ENCODE peak calls at places on chromosomes 2 and 18, in four cellular contexts. One of them, this sample, is unnamed.

GRCh38 chr18:69992776-69993175 is 45.1 kb upstream of the CD226 start:
- DNase-seq in Karpas-422: no peak
- DNase-seq in IMR-90: peak
- DNase-seq in A549: no peak
- DNase-seq in this sample: no peak

GRCh38 chr18:12628706-12629702 is 28.9 kb downstream of the SPIRE1 start:
- DNase-seq in IMR-90: peak
- DNase-seq in A549: no peak
- DNase-seq in Karpas-422: no peak
- DNase-seq in this sample: no peak

GRCh38 chr2:26429779-26430654 is 28.3 kb downstream of the DRC1 start:
- DNase-seq in A549: no peak
- DNase-seq in Karpas-422: no peak
- DNase-seq in IMR-90: no peak
- DNase-seq in this sample: no peak

GRCh38 chr18:61569176-61569892 is 236.1 kb downstream of the CDH20 start:
- DNase-seq in A549: no peak
- DNase-seq in Karpas-422: no peak
- DNase-seq in IMR-90: peak
- DNase-seq in this sample: no peak

GRCh38 chr2:36413218-36413617 is 57.6 kb downstream of the CRIM1 start:
- DNase-seq in A549: no peak
- DNase-seq in Karpas-422: no peak
- DNase-seq in IMR-90: peak
- DNase-seq in this sample: no peak

GRCh38 chr18:41436772-41437171 is 518.3 kb upstream of the PIK3C3 start:
- DNase-seq in IMR-90: no peak
- DNase-seq in A549: no peak
- DNase-seq in Karpas-422: no peak
- DNase-seq in this sample: no peak

GRCh38 chr2:174535757-174536703 is 49.2 kb upstream of the GPR155 start:
- DNase-seq in Karpas-422: peak
- DNase-seq in IMR-90: no peak
- DNase-seq in A549: no peak
- DNase-seq in this sample: peak

GRCh38 chr2:42567806-42568429 is 514 bp upstream of the MTA3 start:
- DNase-seq in A549: peak
- DNase-seq in Karpas-422: peak
- DNase-seq in IMR-90: no peak
- DNase-seq in this sample: no peak

GRCh38 chr18:65761636-65762310 is 11.0 kb downstream of the CDH7 start:
- DNase-seq in A549: no peak
- DNase-seq in IMR-90: no peak
- DNase-seq in Karpas-422: no peak
- DNase-seq in this sample: no peak

GRCh38 chr2:237729681-237730475 is 68.7 kb upstream of the RBM44 start:
- DNase-seq in Karpas-422: no peak
- DNase-seq in A549: no peak
- DNase-seq in IMR-90: no peak
- DNase-seq in this sample: no peak

GRCh38 chr2:128533101-128533500 is 214.4 kb upstream of the HS6ST1 start:
- DNase-seq in IMR-90: no peak
- DNase-seq in Karpas-422: no peak
- DNase-seq in A549: no peak
- DNase-seq in this sample: no peak

GRCh38 chr2:159891917-159892691 is 94.1 kb upstream of the CD302 start:
- DNase-seq in Karpas-422: no peak
- DNase-seq in IMR-90: peak
- DNase-seq in A549: peak
- DNase-seq in this sample: peak

GRCh38 chr2:65033178-65033577 is 23.0 kb upstream of the CEP68 start:
- DNase-seq in Karpas-422: peak
- DNase-seq in IMR-90: no peak
- DNase-seq in A549: peak
- DNase-seq in this sample: peak

GRCh38 chr2:221915926-221916325 is 343.8 kb upstream of the EPHA4 start:
- DNase-seq in Karpas-422: no peak
- DNase-seq in A549: no peak
- DNase-seq in IMR-90: no peak
- DNase-seq in this sample: no peak

GRCh38 chr2:30722936-30723725 is 84.1 kb downstream of the CAPN13 start:
- DNase-seq in A549: no peak
- DNase-seq in IMR-90: no peak
- DNase-seq in Karpas-422: no peak
- DNase-seq in this sample: no peak

GRCh38 chr18:73842795-73843394 is 304.7 kb downstream of the FBXO15 start:
- DNase-seq in IMR-90: peak
- DNase-seq in A549: peak
- DNase-seq in Karpas-422: peak
- DNase-seq in this sample: peak

GRCh38 chr2:16666453-16666801 is 793 bp upstream of the CYRIA start:
- DNase-seq in IMR-90: peak
- DNase-seq in A549: no peak
- DNase-seq in Karpas-422: no peak
- DNase-seq in this sample: no peak

GRCh38 chr2:54952978-54953456 is 97.2 kb downstream of the RTN4 start:
- DNase-seq in IMR-90: no peak
- DNase-seq in A549: no peak
- DNase-seq in Karpas-422: no peak
- DNase-seq in this sample: no peak

GRCh38 chr2:194116861-194117260 is 1540.2 kb upstream of the SLC39A10 start:
- DNase-seq in Karpas-422: no peak
- DNase-seq in IMR-90: no peak
- DNase-seq in A549: no peak
- DNase-seq in this sample: no peak

GRCh38 chr18:11995445-11996189 is 14.3 kb downstream of the IMPA2 start:
- DNase-seq in A549: peak
- DNase-seq in IMR-90: peak
- DNase-seq in Karpas-422: peak
- DNase-seq in this sample: peak

GRCh38 chr2:135875491-135876065 is 665 bp downstream of the MCM6 start:
- DNase-seq in A549: peak
- DNase-seq in IMR-90: peak
- DNase-seq in Karpas-422: peak
- DNase-seq in this sample: peak

GRCh38 chr2:31362581-31362980 is 52.0 kb downstream of the XDH start:
- DNase-seq in Karpas-422: no peak
- DNase-seq in IMR-90: no peak
- DNase-seq in A549: no peak
- DNase-seq in this sample: no peak

GRCh38 chr2:188819781-188820180 is 154.4 kb upstream of the COL3A1 start:
- DNase-seq in A549: no peak
- DNase-seq in Karpas-422: no peak
- DNase-seq in IMR-90: no peak
- DNase-seq in this sample: no peak

GRCh38 chr2:20424300-20425290 is 22.3 kb upstream of the RHOB start:
- DNase-seq in A549: no peak
- DNase-seq in Karpas-422: no peak
- DNase-seq in IMR-90: peak
- DNase-seq in this sample: peak

GRCh38 chr2:58629720-58630119 is 388.6 kb upstream of the FANCL start:
- DNase-seq in Karpas-422: no peak
- DNase-seq in A549: no peak
- DNase-seq in IMR-90: no peak
- DNase-seq in this sample: no peak

GRCh38 chr2:169276045-169276444 is 86.3 kb downstream of the LRP2 start:
- DNase-seq in IMR-90: no peak
- DNase-seq in Karpas-422: peak
- DNase-seq in A549: no peak
- DNase-seq in this sample: peak
- H3K4me2 ChIP-seq in IMR-90: no peak
- H3K4me2 ChIP-seq in Karpas-422: no peak
- H3K4me2 ChIP-seq in A549: no peak
- H3K4me2 ChIP-seq in this sample: no peak

GRCh38 chr18:22493940-22494339 is 76.2 kb upstream of the CTAGE1 start:
- DNase-seq in Karpas-422: no peak
- DNase-seq in A549: no peak
- DNase-seq in IMR-90: peak
- DNase-seq in this sample: no peak
- H3K4me2 ChIP-seq in Karpas-422: no peak
- H3K4me2 ChIP-seq in A549: no peak
- H3K4me2 ChIP-seq in IMR-90: peak
- H3K4me2 ChIP-seq in this sample: no peak

GRCh38 chr18:23181547-23181946 is 46.3 kb downstream of the CABLES1 start:
- DNase-seq in IMR-90: no peak
- DNase-seq in Karpas-422: no peak
- DNase-seq in A549: no peak
- DNase-seq in this sample: no peak
- H3K4me2 ChIP-seq in IMR-90: no peak
- H3K4me2 ChIP-seq in Karpas-422: no peak
- H3K4me2 ChIP-seq in A549: no peak
- H3K4me2 ChIP-seq in this sample: no peak

GRCh38 chr18:8726281-8726680 is 20.9 kb downstream of the MTCL1 start:
- DNase-seq in IMR-90: no peak
- DNase-seq in A549: no peak
- DNase-seq in Karpas-422: no peak
- DNase-seq in this sample: no peak
- H3K4me2 ChIP-seq in IMR-90: no peak
- H3K4me2 ChIP-seq in A549: no peak
- H3K4me2 ChIP-seq in Karpas-422: no peak
- H3K4me2 ChIP-seq in this sample: no peak